ENCODE peak calls at places on chromosome 22, in six cellular contexts. B is trophoblast cell, N is neuronal stem cell, I is IMR-90, O is H1, L is mesenchymal stem cell. K is an unnamed sample.

GRCh38 chr22:50218153-50218995 is 17.6 kb downstream of the SELENOO start:
- DNase-seq in B (no peak), N (no peak), O (peak; percentile 52), L (no peak), I (no peak), K (no peak)

GRCh38 chr22:28885939-28886338 is 2.6 kb downstream of the ZNRF3 start:
- DNase-seq in N (no peak), I (no peak), O (no peak), L (no peak), B (no peak), K (no peak)

GRCh38 chr22:38203090-38203810 is 1.5 kb downstream of the MAFF start:
- DNase-seq in B (no peak), L (peak; percentile 56), I (peak; percentile 53), O (peak; percentile 73), N (no peak), K (peak; percentile 75)

GRCh38 chr22:28232231-28232630 is 313.2 kb upstream of the PITPNB start:
- DNase-seq in O (no peak), I (no peak), N (no peak), B (no peak), L (no peak), K (no peak)

GRCh38 chr22:32754413-32755041 is 47.0 kb upstream of the TIMP3 start:
- DNase-seq in I (peak; percentile 65), O (no peak), N (no peak), B (peak; percentile 52), L (peak; percentile 84), K (no peak)

GRCh38 chr22:38474003-38474607 is 6.2 kb downstream of the KDELR3 start:
- DNase-seq in B (no peak), I (no peak), O (no peak), L (no peak), N (no peak), K (peak; percentile 22)

GRCh38 chr22:44337658-44338004 is 24.9 kb upstream of the SHISAL1 start:
- DNase-seq in N (no peak), O (no peak), L (peak; percentile 60), B (no peak), I (peak; percentile 75), K (peak; percentile 53)

GRCh38 chr22:24937114-24937513 is 9.4 kb downstream of the LHFPL7 start:
- DNase-seq in L (peak; percentile 42), N (no peak), O (no peak), I (no peak), B (no peak), K (peak; percentile 44)

GRCh38 chr22:41300661-41301060 is 664 bp upstream of the ZC3H7B start:
- DNase-seq in O (no peak), N (no peak), I (no peak), B (no peak), L (no peak), K (no peak)

GRCh38 chr22:39245130-39246039 is 603 bp upstream of the PDGFB start:
- DNase-seq in B (no peak), O (no peak), I (no peak), N (no peak), L (no peak), K (no peak)

GRCh38 chr22:29313126-29314071 is 2.1 kb downstream of the RASL10A start:
- DNase-seq in N (no peak), B (no peak), I (no peak), O (peak; percentile 88), L (peak; percentile 10), K (peak; percentile 92)

GRCh38 chr22:37144180-37144554 is 5.5 kb downstream of the IL2RB start:
- DNase-seq in L (no peak), O (no peak), N (no peak), I (no peak), B (no peak), K (no peak)

GRCh38 chr22:31075961-31076360 is 5.2 kb upstream of the SMTN start:
- DNase-seq in N (no peak), I (peak; percentile 41), L (no peak), B (no peak), O (no peak), K (no peak)

GRCh38 chr22:30890689-30891442 is 77.7 kb downstream of the MORC2 start:
- DNase-seq in B (no peak), I (peak; percentile 10), N (peak; percentile 26), L (peak; percentile 12), O (peak; percentile 82), K (peak; percentile 74)

GRCh38 chr22:49937758-49938564 is 19.5 kb downstream of the CRELD2 start:
- DNase-seq in L (no peak), O (no peak), B (no peak), I (no peak), N (no peak), K (no peak)

GRCh38 chr22:39601180-39601535 is 30.6 kb downstream of the CACNA1I start:
- DNase-seq in N (no peak), B (no peak), O (no peak), I (no peak), L (no peak), K (no peak)

GRCh38 chr22:41862530-41863266 is 29.8 kb downstream of the SREBF2 start:
- DNase-seq in L (peak; percentile 59), O (no peak), N (no peak), B (no peak), I (peak; percentile 25), K (no peak)

GRCh38 chr22:38240734-38241252 is 32.0 kb downstream of the TMEM184B start:
- DNase-seq in O (peak; percentile 72), L (peak; percentile 94), N (peak; percentile 45), I (peak; percentile 91), B (peak; percentile 79), K (peak; percentile 92)

GRCh38 chr22:45600791-45601730 is 70.6 kb upstream of the ATXN10 start:
- DNase-seq in N (no peak), B (no peak), I (peak; percentile 85), O (no peak), L (peak; percentile 72), K (no peak)

GRCh38 chr22:32199961-32200360 is 4.9 kb downstream of the RFPL2 start:
- DNase-seq in L (no peak), N (no peak), I (no peak), B (no peak), O (peak; percentile 20), K (no peak)

GRCh38 chr22:24437820-24438328 is 10.5 kb downstream of the ADORA2A start:
- DNase-seq in O (no peak), B (peak; percentile 68), N (no peak), I (no peak), L (no peak), K (no peak)

GRCh38 chr22:31150615-31151014 is 9.4 kb upstream of the RNF185 start:
- DNase-seq in N (no peak), O (no peak), B (no peak), I (no peak), L (no peak), K (no peak)

GRCh38 chr22:43014876-43015676 is at the start of gene PACSIN2:
- DNase-seq in N (peak; percentile 99), B (peak; percentile 98), L (peak; percentile 99), I (peak; percentile 97), O (peak; percentile 99), K (peak; percentile 99)
- H4K91ac ChIP-seq in N (no peak within 1 kb of the TSS), B (peak within 1 kb of the TSS; percentile 85), L (peak within 1 kb of the TSS; percentile 71), I (peak within 1 kb of the TSS; percentile 34), O (no peak within 1 kb of the TSS), K (no peak within 1 kb of the TSS)

DNA sequence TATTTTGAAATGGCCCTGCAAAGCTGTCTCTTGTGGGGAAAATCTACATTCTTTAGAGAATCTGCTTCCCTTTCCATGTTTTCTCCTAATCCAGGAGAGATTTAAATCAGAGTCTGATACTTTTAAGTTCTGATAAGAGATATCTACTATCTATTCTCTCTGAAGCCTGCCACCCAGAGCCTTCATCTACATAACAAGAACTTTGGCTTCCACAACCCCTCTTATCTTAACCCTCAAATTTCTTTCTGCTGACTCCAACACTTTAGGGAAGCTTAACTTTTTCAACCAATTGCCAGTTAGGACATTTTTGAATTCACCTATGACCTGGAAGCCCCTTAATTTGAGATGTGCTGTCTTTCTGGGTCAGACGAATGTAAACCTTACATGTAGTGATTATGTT is 965.2 kb downstream of the TBC1D22A start:
- DNase-seq in O (no peak), L (no peak), B (no peak), I (no peak), N (no peak), K (no peak)
- H2BK5ac ChIP-seq in O (no peak overlapping the region), L (no peak overlapping the region), B (no peak overlapping the region), I (no peak overlapping the region), N (no peak overlapping the region), K (no peak overlapping the region)

GRCh38 chr22:25953919-25954318 is 211.9 kb downstream of the MYO18B start:
- DNase-seq in B (no peak), L (no peak), N (no peak), I (no peak), O (no peak), K (no peak)

GRCh38 chr22:25955323-25955722 is 213.3 kb downstream of the MYO18B start:
- DNase-seq in N (no peak), B (no peak), O (no peak), I (no peak), L (no peak), K (no peak)

GRCh38 chr22:25950101-25950500 is 208.1 kb downstream of the MYO18B start:
- DNase-seq in N (no peak), I (no peak), L (no peak), B (no peak), O (no peak), K (no peak)

GRCh38 chr22:25956801-25957200 is 212.5 kb upstream of the SEZ6L start:
- DNase-seq in I (no peak), N (no peak), L (no peak), B (no peak), O (no peak), K (no peak)

DNA sequence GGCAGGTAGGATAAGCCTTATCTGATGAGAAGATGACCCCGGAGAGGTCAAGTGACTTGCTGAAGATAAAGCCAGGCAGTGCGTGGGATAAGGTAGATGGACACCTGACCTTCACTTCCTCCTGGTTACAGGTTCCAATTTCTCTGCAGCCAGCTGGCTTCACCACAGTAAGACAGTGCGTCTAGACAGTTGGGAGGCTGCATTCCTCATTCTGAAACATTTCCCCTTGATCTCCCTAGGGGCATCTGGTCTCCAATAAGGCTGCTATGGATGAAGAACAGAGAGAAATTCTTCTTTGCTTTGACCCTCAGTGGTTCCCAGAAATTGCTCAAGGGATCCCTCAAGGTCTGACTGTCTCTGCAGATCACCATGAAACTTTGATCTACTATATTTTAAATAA is 211.3 kb downstream of the MYO18B start:
- DNase-seq in N (no peak), L (no peak), O (no peak), I (no peak), B (no peak), K (no peak)
- H4K91ac ChIP-seq in N (no peak overlapping the region), L (no peak overlapping the region), O (no peak overlapping the region), I (no peak overlapping the region), B (no peak overlapping the region), K (no peak overlapping the region)

GRCh38 chr22:34971456-34971855 is 94.5 kb upstream of the ISX start:
- DNase-seq in N (no peak), L (no peak), O (no peak), B (no peak), I (no peak), K (no peak)
- H2BK5ac ChIP-seq in N (no peak overlapping the region), L (no peak overlapping the region), O (no peak overlapping the region), B (peak overlapping the region; percentile 75), I (no peak overlapping the region), K (no peak overlapping the region)

GRCh38 chr22:23082534-23083314 is 12.4 kb downstream of the GNAZ start:
- DNase-seq in I (no peak), N (no peak), L (no peak), O (no peak), B (no peak), K (no peak)
- H4K91ac ChIP-seq in I (no peak overlapping the region), N (no peak overlapping the region), L (no peak overlapping the region), O (no peak overlapping the region), B (no peak overlapping the region), K (no peak overlapping the region)

K was measured in H9.